ENCODE peak calls at places on chromosomes 11 and 22, in four cellular contexts. K is astrocyte, H is skeletal muscle cell, U is cardiac muscle cell. Z is an unnamed sample.

GRCh38 chr22:19213001-19213400 is 34.5 kb upstream of the SLC25A1 start:
- DNase-seq in U (no peak), K (no peak), H (no peak), Z (no peak)

GRCh38 chr11:78253797-78254196 is 65.1 kb downstream of the USP35 start:
- DNase-seq in K (peak; percentile 63), H (no peak), U (no peak), Z (peak; percentile 50)

GRCh38 chr11:1073261-1073724 is 1.4 kb upstream of the MUC2 start:
- DNase-seq in H (no peak), K (peak; percentile 25), U (no peak), Z (peak; percentile 17)

GRCh38 chr22:32649515-32650200 is 151.8 kb upstream of the TIMP3 start:
- DNase-seq in K (peak; percentile 90), U (no peak), H (peak; percentile 72), Z (peak; percentile 18)

GRCh38 chr11:88102595-88102929 is 72.7 kb downstream of the RAB38 start:
- DNase-seq in H (no peak), U (no peak), K (no peak), Z (no peak)

GRCh38 chr11:81071641-81072040 is 1630.8 kb upstream of the TENM4 start:
- DNase-seq in K (no peak), H (no peak), U (no peak), Z (no peak)

GRCh38 chr11:73384871-73385692 is 8.9 kb downstream of the RELT start:
- DNase-seq in H (no peak), K (no peak), U (no peak), Z (no peak)

GRCh38 chr22:42258126-42258525 is 12.3 kb downstream of the TCF20 start:
- DNase-seq in K (no peak), U (no peak), H (no peak), Z (no peak)

GRCh38 chr11:115740365-115740764 is 236.2 kb upstream of the CADM1 start:
- DNase-seq in H (no peak), U (no peak), K (no peak), Z (no peak)

GRCh38 chr11:120178441-120179070 is 32.3 kb upstream of the OAF start:
- DNase-seq in U (no peak), H (no peak), K (peak; percentile 47), Z (no peak)

GRCh38 chr22:22030493-22031182 is 48.1 kb upstream of the TOP3B start:
- DNase-seq in K (no peak), H (no peak), U (peak; percentile 47), Z (no peak)

GRCh38 chr11:42161886-42162285 is 702.4 kb upstream of the LRRC4C start:
- DNase-seq in H (peak; percentile 55), K (peak; percentile 76), U (no peak), Z (peak; percentile 51)

GRCh38 chr11:64388911-64389310 is 29.9 kb downstream of the RPS6KA4 start:
- DNase-seq in U (no peak), H (no peak), K (no peak), Z (no peak)

GRCh38 chr11:44950036-44950624 is 553 bp downstream of the TP53I11 start:
- DNase-seq in H (no peak), K (no peak), U (peak; percentile 69), Z (no peak)

GRCh38 chr22:24440718-24441405 is 13.5 kb downstream of the ADORA2A start:
- DNase-seq in H (no peak), K (no peak), U (no peak), Z (no peak)

GRCh38 chr22:38270091-38270972 is 2.5 kb downstream of the TMEM184B start:
- DNase-seq in H (no peak), K (no peak), U (no peak), Z (no peak)

GRCh38 chr11:94666792-94667721 is 99.9 kb downstream of the PIWIL4 start:
- DNase-seq in H (no peak), K (no peak), U (no peak), Z (no peak)

GRCh38 chr11:95466406-95466805 is 235.4 kb upstream of the SESN3 start:
- DNase-seq in H (no peak), U (no peak), K (no peak), Z (no peak)

GRCh38 chr11:45935349-45936064 is 13.1 kb downstream of the LARGE2 start:
- DNase-seq in U (no peak), H (no peak), K (no peak), Z (no peak)

GRCh38 chr11:112748713-112749481 is 212.3 kb upstream of the NCAM1 start:
- DNase-seq in H (no peak), K (no peak), U (no peak), Z (no peak)

GRCh38 chr22:49235463-49236300 is 592.0 kb downstream of the BRD1 start:
- DNase-seq in K (no peak), H (no peak), U (no peak), Z (no peak)

GRCh38 chr11:59556883-59557205 is 45.5 kb downstream of the OR4D9 start:
- DNase-seq in U (no peak), H (peak; percentile 10), K (no peak), Z (peak; percentile 28)

GRCh38 chr11:79019981-79020380 is 420.8 kb downstream of the TENM4 start:
- DNase-seq in H (no peak), K (no peak), U (no peak), Z (no peak)

GRCh38 chr11:69499946-69500284 is 18.5 kb downstream of the LINC01488 start:
- DNase-seq in H (no peak), U (no peak), K (no peak), Z (no peak)

GRCh38 chr11:74694536-74694935 is 36.7 kb downstream of the CHRDL2 start:
- DNase-seq in K (no peak), U (no peak), H (no peak), Z (no peak)

GRCh38 chr11:68934666-68935065 is 31.0 kb downstream of the IGHMBP2 start:
- DNase-seq in U (no peak), H (no peak), K (no peak), Z (no peak)

GRCh38 chr11:3196161-3197043 is 22.2 kb downstream of the MRGPRG start:
- DNase-seq in K (no peak), H (no peak), U (no peak), Z (no peak)

GRCh38 chr22:35375031-35375430 is 5.9 kb upstream of the HMOX1 start:
- DNase-seq in U (no peak), H (no peak), K (peak; percentile 83), Z (no peak)

GRCh38 chr11:28107331-28107725 is 628 bp downstream of the KIF18A start:
- DNase-seq in U (peak; percentile 38), H (no peak), K (no peak), Z (peak; percentile 23)

GRCh38 chr11:292211-293121 is 3.5 kb downstream of the PGGHG start:
- DNase-seq in H (no peak), K (no peak), U (no peak), Z (no peak)

GRCh38 chr11:99791354-99791753 is 770.6 kb downstream of the CNTN5 start:
- DNase-seq in H (no peak), K (no peak), U (no peak), Z (no peak)

GRCh38 chr11:1994121-1994520 is 3.5 kb downstream of the H19 start:
- DNase-seq in K (no peak), U (no peak), H (no peak), Z (no peak)

GRCh38 chr11:72869845-72870244 is 55.6 kb downstream of the ATG16L2 start:
- DNase-seq in H (no peak), U (no peak), K (no peak), Z (no peak)

GRCh38 chr22:22558972-22559603 is at the start of gene PRAME:
- DNase-seq in U (no peak), H (no peak), K (no peak), Z (peak; percentile 25)

GRCh38 chr11:90294526-90294925 is 71.7 kb upstream of the CHORDC1 start:
- DNase-seq in H (no peak), K (no peak), U (no peak), Z (no peak)

GRCh38 chr11:130897262-130898182 is 18.8 kb downstream of the SNX19 start:
- DNase-seq in H (peak; percentile 80), U (no peak), K (peak; percentile 99), Z (peak; percentile 94)
- H3K4me3 ChIP-seq in H (no peak overlapping the region), U (no peak overlapping the region), K (no peak overlapping the region), Z (peak overlapping the region; percentile 23)

GRCh38 chr11:102561636-102562035 is 31.1 kb upstream of the MMP7 start:
- DNase-seq in U (no peak), K (no peak), H (no peak), Z (no peak)
- H3K4me3 ChIP-seq in U (no peak overlapping the region), K (no peak overlapping the region), H (no peak overlapping the region), Z (no peak overlapping the region)

GRCh38 chr11:20031155-20032001 is 128.9 kb downstream of the DBX1 start:
- DNase-seq in U (no peak), H (peak; percentile 81), K (peak; percentile 99), Z (peak; percentile 77)

GRCh38 chr11:20027546-20028014 is 132.7 kb downstream of the DBX1 start:
- DNase-seq in U (no peak), K (peak; percentile 60), H (no peak), Z (no peak)

GRCh38 chr11:20026629-20027545 is 133.4 kb downstream of the DBX1 start:
- DNase-seq in K (no peak), U (no peak), H (no peak), Z (no peak)

GRCh38 chr11:20030472-20030871 is 129.8 kb downstream of the DBX1 start:
- DNase-seq in H (no peak), U (no peak), K (no peak), Z (no peak)

GRCh38 chr11:20029193-20029592 is 131.1 kb downstream of the DBX1 start:
- DNase-seq in H (no peak), U (peak; percentile 57), K (no peak), Z (no peak)
- H3K4me3 ChIP-seq in H (no peak overlapping the region), U (no peak overlapping the region), K (no peak overlapping the region), Z (no peak overlapping the region)

GRCh38 chr11:125903753-125904659 is at the start of gene DDX25:
- DNase-seq in U (peak; percentile 69), K (no peak), H (no peak), Z (no peak)
- H3K4me3 ChIP-seq in U (peak within 1 kb of the TSS; percentile 90), K (peak within 1 kb of the TSS; percentile 98), H (peak within 1 kb of the TSS; percentile 70), Z (peak within 1 kb of the TSS; percentile 84)

GRCh38 chr11:114095899-114096298 is 36.4 kb downstream of the ZBTB16 start:
- DNase-seq in K (no peak), H (no peak), U (no peak), Z (no peak)

GRCh38 chr11:114099392-114100178 is 40.1 kb downstream of the ZBTB16 start:
- DNase-seq in H (peak; percentile 29), K (no peak), U (no peak), Z (no peak)

GRCh38 chr11:114094516-114094915 is 35.0 kb downstream of the ZBTB16 start:
- DNase-seq in H (no peak), U (no peak), K (no peak), Z (no peak)

GRCh38 chr11:114102993-114103896 is 43.7 kb downstream of the ZBTB16 start:
- DNase-seq in U (no peak), H (no peak), K (no peak), Z (no peak)

DNA sequence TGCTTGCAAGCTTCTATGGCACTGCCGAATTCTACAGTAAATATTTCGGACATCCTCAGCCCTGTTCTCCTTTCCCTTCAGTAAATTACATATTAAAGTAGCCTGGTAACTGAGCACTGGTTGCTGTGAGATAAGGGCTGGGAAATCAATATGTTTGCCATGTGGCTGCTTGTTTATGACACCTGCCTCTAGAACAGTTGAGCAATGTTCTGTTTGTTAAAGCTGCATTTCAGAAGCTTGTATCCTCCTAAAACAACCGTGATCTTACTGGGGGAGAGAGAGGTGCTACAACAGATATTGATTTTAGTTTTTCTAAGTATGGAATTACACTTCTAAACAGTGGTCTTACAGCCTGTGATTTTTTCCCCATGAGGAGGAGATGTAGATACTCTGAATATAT is 39.4 kb downstream of the ZBTB16 start:
- DNase-seq in U (no peak), K (no peak), H (no peak), Z (no peak)
- H3K4me3 ChIP-seq in U (no peak overlapping the region), K (no peak overlapping the region), H (no peak overlapping the region), Z (no peak overlapping the region)

Z was measured in brain microvascular endothelial cell.